ENCODE peak calls at places on chromosomes 11 and 22, in ten cellular contexts. S is bronchial epithelial cell, X is myocyte, I is GM13977, O is kidney glomerular epithelial cell, K is KG1, P is cardiac fibroblast, A is GM04503, N is posterior cingulate gyrus, U is NCI-H1694 treated with DMSO at 0.1 percent for 48 hours. B is an unnamed sample.

GRCh38 chr11:116171271-116172140 is 601.3 kb downstream of the BUD13 start:
- DNase-seq in S (no peak), X (no peak), I (no peak), O (no peak), K (no peak), P (no peak), A (no peak), N (no peak), U (no peak), B (no peak)

GRCh38 chr11:614091-614582 is 1.6 kb downstream of the IRF7 start:
- DNase-seq in S (no peak), X (no peak), I (no peak), O (no peak), K (no peak), P (no peak), A (no peak), N (no peak), U (no peak), B (no peak)

GRCh38 chr11:122491486-122491885 is 164.0 kb upstream of the UBASH3B start:
- DNase-seq in S (peak), X (peak), I (no peak), O (no peak), K (peak), P (peak), A (no peak), N (no peak), U (no peak), B (no peak)

GRCh38 chr11:3198815-3199214 is 19.8 kb downstream of the MRGPRG start:
- DNase-seq in S (no peak), X (no peak), I (no peak), O (no peak), K (no peak), P (no peak), A (no peak), N (no peak), U (no peak), B (no peak)

GRCh38 chr11:74255741-74256369 is 55.6 kb downstream of the P4HA3 start:
- DNase-seq in S (peak), X (peak), I (peak), O (peak), K (peak), P (peak), A (no peak), N (peak), U (peak), B (peak)

GRCh38 chr11:2414616-2415015 is 14.1 kb downstream of the TSSC4 start:
- DNase-seq in S (no peak), X (no peak), I (no peak), O (no peak), K (no peak), P (no peak), A (no peak), N (no peak), U (no peak), B (no peak)

GRCh38 chr11:104594228-104594958 is 303.9 kb downstream of the CASP12 start:
- DNase-seq in S (peak), X (no peak), I (no peak), O (peak), K (no peak), P (peak), A (no peak), N (no peak), U (no peak), B (no peak)

GRCh38 chr11:129326921-129327320 is 48.7 kb upstream of the BARX2 start:
- DNase-seq in S (no peak), X (no peak), I (no peak), O (no peak), K (no peak), P (no peak), A (no peak), N (no peak), U (no peak), B (no peak)

GRCh38 chr11:66744485-66745355 is 15.7 kb upstream of the SPTBN2 start:
- DNase-seq in S (peak), X (peak), I (peak), O (peak), K (peak), P (peak), A (peak), N (peak), U (peak), B (peak)

GRCh38 chr22:44546686-44547310 is 48.8 kb upstream of the RTL6 start:
- DNase-seq in S (no peak), X (no peak), I (no peak), O (no peak), K (no peak), P (no peak), A (no peak), N (no peak), U (no peak), B (no peak)

GRCh38 chr11:117096140-117096972 is 1.9 kb downstream of the SIK3 start:
- DNase-seq in S (no peak), X (no peak), I (peak), O (no peak), K (peak), P (no peak), A (peak), N (peak), U (no peak), B (peak)

GRCh38 chr22:45671051-45671782 is 417 bp upstream of the ATXN10 start:
- DNase-seq in S (no peak), X (no peak), I (no peak), O (no peak), K (no peak), P (no peak), A (no peak), N (peak), U (no peak), B (no peak)

GRCh38 chr11:129814244-129814992 is 1.2 kb upstream of the TMEM45B start:
- DNase-seq in S (no peak), X (no peak), I (no peak), O (no peak), K (no peak), P (no peak), A (no peak), N (no peak), U (no peak), B (no peak)

GRCh38 chr11:126360049-126360446 is 4.6 kb downstream of the ST3GAL4 start:
- DNase-seq in S (no peak), X (no peak), I (no peak), O (no peak), K (no peak), P (no peak), A (no peak), N (peak), U (no peak), B (no peak)

GRCh38 chr11:35063453-35063852 is 75.5 kb upstream of the CD44 start:
- DNase-seq in S (no peak), X (no peak), I (no peak), O (no peak), K (no peak), P (no peak), A (no peak), N (no peak), U (no peak), B (no peak)

GRCh38 chr11:102448869-102449224 is 3.7 kb downstream of the TMEM123 start:
- DNase-seq in S (no peak), X (no peak), I (no peak), O (no peak), K (peak), P (no peak), A (no peak), N (no peak), U (no peak), B (no peak)

GRCh38 chr11:12842933-12843636 is 166.0 kb upstream of the RASSF10 start:
- DNase-seq in S (peak), X (peak), I (no peak), O (peak), K (no peak), P (peak), A (no peak), N (no peak), U (no peak), B (no peak)

GRCh38 chr11:86261328-86261727 is 16.8 kb downstream of the EED start:
- DNase-seq in S (no peak), X (no peak), I (no peak), O (no peak), K (no peak), P (no peak), A (no peak), N (no peak), U (no peak), B (no peak)

GRCh38 chr11:117908261-117908895 is 20.8 kb downstream of the TMPRSS13 start:
- DNase-seq in S (no peak), X (no peak), I (no peak), O (no peak), K (no peak), P (no peak), A (no peak), N (no peak), U (no peak), B (no peak)

GRCh38 chr22:43734370-43735005 is 77.6 kb downstream of the EFCAB6 start:
- DNase-seq in S (no peak), X (no peak), I (no peak), O (no peak), K (no peak), P (no peak), A (no peak), N (no peak), U (peak), B (no peak)

GRCh38 chr11:134361241-134361640 is 29.5 kb downstream of the GLB1L2 start:
- DNase-seq in S (no peak), X (no peak), I (no peak), O (no peak), K (no peak), P (no peak), A (no peak), N (no peak), U (no peak), B (peak)

GRCh38 chr22:31230155-31230870 is 18.2 kb downstream of the LIMK2 start:
- DNase-seq in S (no peak), X (no peak), I (no peak), O (no peak), K (no peak), P (peak), A (no peak), N (no peak), U (no peak), B (no peak)

GRCh38 chr22:42881298-42881697 is 24.2 kb upstream of the ARFGAP3 start:
- DNase-seq in S (no peak), X (no peak), I (no peak), O (no peak), K (no peak), P (no peak), A (no peak), N (no peak), U (no peak), B (no peak)

GRCh38 chr11:93396356-93396755 is 65.8 kb downstream of the DEUP1 start:
- DNase-seq in S (no peak), X (no peak), I (no peak), O (peak), K (no peak), P (no peak), A (peak), N (no peak), U (no peak), B (no peak)

GRCh38 chr22:28017859-28018258 is 98.8 kb upstream of the PITPNB start:
- DNase-seq in S (no peak), X (no peak), I (no peak), O (no peak), K (no peak), P (no peak), A (no peak), N (no peak), U (no peak), B (peak)

GRCh38 chr11:113271551-113272245 is 42.7 kb upstream of the TTC12 start:
- DNase-seq in S (no peak), X (peak), I (no peak), O (no peak), K (no peak), P (no peak), A (no peak), N (no peak), U (no peak), B (no peak)

GRCh38 chr11:106540001-106540400 is 462.5 kb downstream of the AASDHPPT start:
- DNase-seq in S (peak), X (no peak), I (no peak), O (no peak), K (no peak), P (no peak), A (no peak), N (no peak), U (no peak), B (no peak)

GRCh38 chr11:32643526-32643925 is 59.9 kb downstream of the EIF3M start:
- DNase-seq in S (peak), X (no peak), I (no peak), O (no peak), K (no peak), P (peak), A (no peak), N (no peak), U (no peak), B (no peak)

GRCh38 chr11:35619030-35619753 is 932 bp downstream of the FJX1 start:
- DNase-seq in S (peak), X (peak), I (peak), O (no peak), K (no peak), P (peak), A (no peak), N (peak), U (no peak), B (peak)

GRCh38 chr11:11524436-11525038 is 97.3 kb downstream of the GALNT18 start:
- DNase-seq in S (peak), X (no peak), I (no peak), O (no peak), K (no peak), P (no peak), A (no peak), N (no peak), U (no peak), B (no peak)

GRCh38 chr22:46911341-46911740 is 148.9 kb downstream of the TBC1D22A start:
- DNase-seq in S (no peak), X (no peak), I (no peak), O (no peak), K (no peak), P (no peak), A (no peak), N (no peak), U (no peak), B (no peak)

GRCh38 chr22:50046481-50047245 is 11.4 kb downstream of the TTLL8 start:
- DNase-seq in S (no peak), X (no peak), I (no peak), O (no peak), K (no peak), P (no peak), A (no peak), N (no peak), U (no peak), B (no peak)

GRCh38 chr22:32378703-32379272 is 21.1 kb downstream of the RFPL3 start:
- DNase-seq in S (peak), X (peak), I (no peak), O (peak), K (no peak), P (peak), A (no peak), N (peak), U (peak), B (no peak)

GRCh38 chr22:42316988-42317387 is 46.5 kb upstream of the TCF20 start:
- DNase-seq in S (peak), X (peak), I (no peak), O (peak), K (no peak), P (peak), A (no peak), N (peak), U (peak), B (peak)

GRCh38 chr22:31944700-31945477 is 554 bp downstream of the YWHAH start:
- DNase-seq in S (no peak), X (no peak), I (peak), O (no peak), K (no peak), P (no peak), A (no peak), N (no peak), U (no peak), B (peak)

GRCh38 chr11:34749666-34750659 is 129.1 kb downstream of the EHF start:
- DNase-seq in S (peak), X (peak), I (no peak), O (no peak), K (no peak), P (peak), A (peak), N (no peak), U (no peak), B (peak)

GRCh38 chr11:73249858-73250773 is 22.0 kb upstream of the P2RY6 start:
- DNase-seq in S (no peak), X (no peak), I (no peak), O (no peak), K (no peak), P (no peak), A (no peak), N (no peak), U (no peak), B (no peak)

GRCh38 chr11:126390418-126390817 is 34.9 kb downstream of the ST3GAL4 start:
- DNase-seq in S (no peak), X (no peak), I (no peak), O (no peak), K (no peak), P (no peak), A (no peak), N (no peak), U (no peak), B (no peak)

GRCh38 chr22:43860831-43861230 is 1.5 kb downstream of the SULT4A1 start:
- DNase-seq in S (no peak), X (peak), I (no peak), O (no peak), K (no peak), P (no peak), A (no peak), N (no peak), U (no peak), B (no peak)

GRCh38 chr11:32045456-32045855 is 45.4 kb upstream of the RCN1 start:
- DNase-seq in S (no peak), X (no peak), I (no peak), O (no peak), K (no peak), P (no peak), A (no peak), N (no peak), U (no peak), B (no peak)

B was measured in head of caudate nucleus.